ENCODE peak calls at places on chromosome 18, in eight cellular contexts. One of them, this sample, is unnamed.

GRCh38 chr18:32624182-32624723 is 148.6 kb downstream of the KLHL14 start:
- DNase-seq in Peyer's patch: no peak
- DNase-seq in NCI-H2171: no peak
- DNase-seq in Ammon's horn: no peak
- DNase-seq in CD4-positive, alpha-beta T cell: no peak
- DNase-seq in GM13976: no peak
- DNase-seq in WTC11: no peak
- DNase-seq in non-pigmented ciliary epithelial cell: no peak
- DNase-seq in this sample: no peak

GRCh38 chr18:13284330-13285027 is 65.9 kb downstream of the LDLRAD4 start:
- DNase-seq in WTC11: no peak
- DNase-seq in Ammon's horn: no peak
- DNase-seq in NCI-H2171: peak; percentile 60
- DNase-seq in GM13976: no peak
- DNase-seq in Peyer's patch: no peak
- DNase-seq in non-pigmented ciliary epithelial cell: no peak
- DNase-seq in CD4-positive, alpha-beta T cell: no peak
- DNase-seq in this sample: no peak

GRCh38 chr18:10413722-10414121 is 40.7 kb upstream of the APCDD1 start:
- DNase-seq in Peyer's patch: no peak
- DNase-seq in GM13976: no peak
- DNase-seq in WTC11: no peak
- DNase-seq in CD4-positive, alpha-beta T cell: no peak
- DNase-seq in non-pigmented ciliary epithelial cell: no peak
- DNase-seq in NCI-H2171: no peak
- DNase-seq in Ammon's horn: no peak
- DNase-seq in this sample: no peak

GRCh38 chr18:7467708-7468466 is 99.2 kb upstream of the PTPRM start:
- DNase-seq in CD4-positive, alpha-beta T cell: no peak
- DNase-seq in GM13976: no peak
- DNase-seq in WTC11: no peak
- DNase-seq in non-pigmented ciliary epithelial cell: no peak
- DNase-seq in Ammon's horn: no peak
- DNase-seq in Peyer's patch: no peak
- DNase-seq in NCI-H2171: peak; percentile 65
- DNase-seq in this sample: no peak

GRCh38 chr18:34521040-34521439 is 189.1 kb upstream of the DTNA start:
- DNase-seq in CD4-positive, alpha-beta T cell: no peak
- DNase-seq in non-pigmented ciliary epithelial cell: no peak
- DNase-seq in NCI-H2171: no peak
- DNase-seq in GM13976: no peak
- DNase-seq in Ammon's horn: no peak
- DNase-seq in WTC11: no peak
- DNase-seq in Peyer's patch: no peak
- DNase-seq in this sample: no peak

GRCh38 chr18:36275561-36275960 is 22.0 kb upstream of the FHOD3 start:
- DNase-seq in WTC11: no peak
- DNase-seq in Peyer's patch: no peak
- DNase-seq in Ammon's horn: no peak
- DNase-seq in non-pigmented ciliary epithelial cell: no peak
- DNase-seq in CD4-positive, alpha-beta T cell: no peak
- DNase-seq in NCI-H2171: no peak
- DNase-seq in GM13976: no peak
- DNase-seq in this sample: no peak

GRCh38 chr18:58101291-58101706 is 57.3 kb downstream of the NEDD4L start:
- DNase-seq in Ammon's horn: peak; percentile 95
- DNase-seq in NCI-H2171: no peak
- DNase-seq in GM13976: no peak
- DNase-seq in Peyer's patch: no peak
- DNase-seq in CD4-positive, alpha-beta T cell: no peak
- DNase-seq in non-pigmented ciliary epithelial cell: no peak
- DNase-seq in WTC11: no peak
- DNase-seq in this sample: no peak

GRCh38 chr18:36688020-36688965 is 140.5 kb downstream of the TPGS2 start:
- DNase-seq in Peyer's patch: peak; percentile 77
- DNase-seq in GM13976: peak; percentile 71
- DNase-seq in WTC11: peak; percentile 80
- DNase-seq in NCI-H2171: peak; percentile 37
- DNase-seq in CD4-positive, alpha-beta T cell: peak; percentile 16
- DNase-seq in non-pigmented ciliary epithelial cell: no peak
- DNase-seq in Ammon's horn: peak; percentile 69
- DNase-seq in this sample: peak; percentile 75

GRCh38 chr18:79599503-79599931 is 80.1 kb upstream of the CTDP1 start:
- DNase-seq in non-pigmented ciliary epithelial cell: no peak
- DNase-seq in WTC11: no peak
- DNase-seq in CD4-positive, alpha-beta T cell: no peak
- DNase-seq in NCI-H2171: no peak
- DNase-seq in GM13976: no peak
- DNase-seq in Ammon's horn: no peak
- DNase-seq in Peyer's patch: peak; percentile 34
- DNase-seq in this sample: no peak

GRCh38 chr18:51253476-51253875 is 56.0 kb upstream of the MEX3C start:
- DNase-seq in Peyer's patch: no peak
- DNase-seq in non-pigmented ciliary epithelial cell: no peak
- DNase-seq in NCI-H2171: no peak
- DNase-seq in Ammon's horn: no peak
- DNase-seq in WTC11: no peak
- DNase-seq in GM13976: no peak
- DNase-seq in CD4-positive, alpha-beta T cell: no peak
- DNase-seq in this sample: no peak

GRCh38 chr18:4450065-4450676 is 4.9 kb downstream of the DLGAP1 start:
- DNase-seq in Peyer's patch: no peak
- DNase-seq in Ammon's horn: peak; percentile 45
- DNase-seq in CD4-positive, alpha-beta T cell: no peak
- DNase-seq in WTC11: no peak
- DNase-seq in GM13976: no peak
- DNase-seq in NCI-H2171: no peak
- DNase-seq in non-pigmented ciliary epithelial cell: no peak
- DNase-seq in this sample: no peak

GRCh38 chr18:10771053-10771709 is 245.4 kb downstream of the NAPG start:
- DNase-seq in GM13976: peak; percentile 43
- DNase-seq in Peyer's patch: no peak
- DNase-seq in WTC11: no peak
- DNase-seq in CD4-positive, alpha-beta T cell: no peak
- DNase-seq in NCI-H2171: no peak
- DNase-seq in non-pigmented ciliary epithelial cell: no peak
- DNase-seq in Ammon's horn: no peak
- DNase-seq in this sample: no peak